ENCODE peak calls at places on chromosomes 7 and 10, in seven cellular contexts. One of them, this sample, is unnamed.

GRCh38 chr10:61325596-61325995 is 127.6 kb downstream of the TMEM26 start:
- DNase-seq in hepatocyte: no peak
- DNase-seq in GM23338: no peak
- DNase-seq in PC-3: no peak
- DNase-seq in MM.1S: no peak
- DNase-seq in HCT116: no peak
- DNase-seq in GM23248: no peak
- DNase-seq in this sample: no peak

GRCh38 chr7:16657656-16658279 is 11.8 kb downstream of the BZW2 start:
- DNase-seq in hepatocyte: peak
- DNase-seq in GM23338: peak
- DNase-seq in PC-3: peak
- DNase-seq in MM.1S: no peak
- DNase-seq in HCT116: no peak
- DNase-seq in GM23248: peak
- DNase-seq in this sample: peak

GRCh38 chr7:151188252-151188542 is 1.1 kb upstream of the ASB10 start:
- DNase-seq in hepatocyte: no peak
- DNase-seq in GM23338: no peak
- DNase-seq in PC-3: no peak
- DNase-seq in MM.1S: no peak
- DNase-seq in HCT116: no peak
- DNase-seq in GM23248: no peak
- DNase-seq in this sample: no peak

GRCh38 chr10:6173203-6173602 is 29.5 kb upstream of the PFKFB3 start:
- DNase-seq in hepatocyte: no peak
- DNase-seq in GM23338: peak
- DNase-seq in PC-3: no peak
- DNase-seq in MM.1S: no peak
- DNase-seq in HCT116: no peak
- DNase-seq in GM23248: no peak
- DNase-seq in this sample: peak

GRCh38 chr7:954330-955238 is at the start of gene ADAP1:
- DNase-seq in hepatocyte: peak
- DNase-seq in GM23338: peak
- DNase-seq in PC-3: peak
- DNase-seq in MM.1S: no peak
- DNase-seq in HCT116: no peak
- DNase-seq in GM23248: peak
- DNase-seq in this sample: peak

GRCh38 chr7:98423043-98423442 is 22.2 kb upstream of the BAIAP2L1 start:
- DNase-seq in hepatocyte: peak
- DNase-seq in GM23338: no peak
- DNase-seq in PC-3: peak
- DNase-seq in MM.1S: no peak
- DNase-seq in HCT116: peak
- DNase-seq in GM23248: peak
- DNase-seq in this sample: no peak

GRCh38 chr10:5873515-5873995 is 16.1 kb downstream of the ANKRD16 start:
- DNase-seq in hepatocyte: peak
- DNase-seq in GM23338: peak
- DNase-seq in PC-3: peak
- DNase-seq in MM.1S: peak
- DNase-seq in HCT116: peak
- DNase-seq in GM23248: peak
- DNase-seq in this sample: peak

GRCh38 chr10:61140765-61141392 is 196.9 kb upstream of the RHOBTB1 start:
- DNase-seq in hepatocyte: peak
- DNase-seq in GM23338: peak
- DNase-seq in PC-3: peak
- DNase-seq in MM.1S: peak
- DNase-seq in HCT116: peak
- DNase-seq in GM23248: peak
- DNase-seq in this sample: peak

GRCh38 chr10:52577047-52577446 is 195.5 kb downstream of the MBL2 start:
- DNase-seq in hepatocyte: no peak
- DNase-seq in GM23338: no peak
- DNase-seq in PC-3: no peak
- DNase-seq in MM.1S: no peak
- DNase-seq in HCT116: no peak
- DNase-seq in GM23248: no peak
- DNase-seq in this sample: no peak

GRCh38 chr7:141369422-141369821 is 181.8 kb upstream of the AGK start:
- DNase-seq in hepatocyte: peak
- DNase-seq in GM23338: no peak
- DNase-seq in PC-3: no peak
- DNase-seq in MM.1S: no peak
- DNase-seq in HCT116: no peak
- DNase-seq in GM23248: no peak
- DNase-seq in this sample: no peak

GRCh38 chr7:9181356-9181755 is 747.9 kb downstream of the NXPH1 start:
- DNase-seq in hepatocyte: no peak
- DNase-seq in GM23338: no peak
- DNase-seq in PC-3: no peak
- DNase-seq in MM.1S: no peak
- DNase-seq in HCT116: no peak
- DNase-seq in GM23248: no peak
- DNase-seq in this sample: no peak

GRCh38 chr10:61390841-61391240 is 62.3 kb downstream of the TMEM26 start:
- DNase-seq in hepatocyte: no peak
- DNase-seq in GM23338: no peak
- DNase-seq in PC-3: no peak
- DNase-seq in MM.1S: peak
- DNase-seq in HCT116: no peak
- DNase-seq in GM23248: no peak
- DNase-seq in this sample: no peak

GRCh38 chr7:47314728-47315601 is 266.9 kb downstream of the TNS3 start:
- DNase-seq in hepatocyte: no peak
- DNase-seq in GM23338: no peak
- DNase-seq in PC-3: no peak
- DNase-seq in MM.1S: no peak
- DNase-seq in HCT116: no peak
- DNase-seq in GM23248: peak
- DNase-seq in this sample: no peak

GRCh38 chr10:132542086-132542775 is 4.6 kb downstream of the INPP5A start:
- DNase-seq in hepatocyte: no peak
- DNase-seq in GM23338: no peak
- DNase-seq in PC-3: no peak
- DNase-seq in MM.1S: no peak
- DNase-seq in HCT116: no peak
- DNase-seq in GM23248: no peak
- DNase-seq in this sample: no peak

DNA sequence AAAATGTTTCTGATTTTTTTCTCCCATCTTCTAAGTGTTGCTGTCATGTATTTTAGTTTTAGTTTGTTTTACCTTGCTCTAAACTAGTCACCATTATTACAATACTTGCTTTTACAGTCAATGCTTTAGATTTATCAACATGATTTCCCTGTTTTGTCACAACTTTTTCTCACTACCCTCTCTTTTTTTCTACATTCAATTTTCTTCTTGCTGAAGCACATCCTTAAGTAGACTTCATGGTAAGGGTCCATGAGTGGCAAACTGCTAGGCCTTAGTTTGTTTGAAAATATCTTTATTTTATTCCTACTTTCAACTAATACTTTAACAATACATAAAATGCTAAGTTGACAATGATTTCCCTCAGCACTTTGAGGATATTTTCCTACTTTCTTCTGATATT is 173.5 kb downstream of the DNAJC1 start:
- DNase-seq in hepatocyte: no peak
- DNase-seq in GM23338: no peak
- DNase-seq in PC-3: no peak
- DNase-seq in MM.1S: no peak
- DNase-seq in HCT116: no peak
- DNase-seq in GM23248: no peak
- DNase-seq in this sample: no peak
- H3K4me3 ChIP-seq in hepatocyte: no peak
- H3K4me3 ChIP-seq in GM23338: no peak
- H3K4me3 ChIP-seq in PC-3: no peak
- H3K4me3 ChIP-seq in MM.1S: no peak
- H3K4me3 ChIP-seq in HCT116: no peak
- H3K4me3 ChIP-seq in GM23248: no peak
- H3K4me3 ChIP-seq in this sample: no peak

GRCh38 chr7:20786779-20787651 is at the start of gene SP8:
- DNase-seq in hepatocyte: peak
- DNase-seq in GM23338: peak
- DNase-seq in PC-3: no peak
- DNase-seq in MM.1S: no peak
- DNase-seq in HCT116: no peak
- DNase-seq in GM23248: peak
- DNase-seq in this sample: peak
- TF ChIP-seq EZH2 in hepatocyte: peak
- TF ChIP-seq EZH2 in GM23338: no peak
- TF ChIP-seq EZH2 in PC-3: no peak
- TF ChIP-seq EZH2 in MM.1S: no peak
- TF ChIP-seq EZH2 in HCT116: no peak
- TF ChIP-seq EZH2 in GM23248: peak
- TF ChIP-seq EZH2 in this sample: no peak

GRCh38 chr7:123974326-123974908 is 49.4 kb downstream of the SPAM1 start:
- DNase-seq in hepatocyte: no peak
- DNase-seq in GM23338: no peak
- DNase-seq in PC-3: no peak
- DNase-seq in MM.1S: peak
- DNase-seq in HCT116: no peak
- DNase-seq in GM23248: no peak
- DNase-seq in this sample: no peak
- TF ChIP-seq EZH2phosphoT487 in hepatocyte: no peak
- TF ChIP-seq EZH2phosphoT487 in GM23338: no peak
- TF ChIP-seq EZH2phosphoT487 in PC-3: no peak
- TF ChIP-seq EZH2phosphoT487 in MM.1S: peak
- TF ChIP-seq EZH2phosphoT487 in HCT116: no peak
- TF ChIP-seq EZH2phosphoT487 in GM23248: no peak
- TF ChIP-seq EZH2phosphoT487 in this sample: no peak

GRCh38 chr7:27148776-27149641 is 1.4 kb upstream of the HOXA6 start:
- DNase-seq in hepatocyte: no peak
- DNase-seq in GM23338: peak
- DNase-seq in PC-3: peak
- DNase-seq in MM.1S: no peak
- DNase-seq in HCT116: no peak
- DNase-seq in GM23248: peak
- DNase-seq in this sample: no peak

GRCh38 chr7:27150568-27151340 is 1.6 kb downstream of the HOXA3 start:
- DNase-seq in hepatocyte: peak
- DNase-seq in GM23338: peak
- DNase-seq in PC-3: peak
- DNase-seq in MM.1S: peak
- DNase-seq in HCT116: no peak
- DNase-seq in GM23248: peak
- DNase-seq in this sample: peak

GRCh38 chr7:27151341-27151944 is 940 bp downstream of the HOXA3 start:
- DNase-seq in hepatocyte: no peak
- DNase-seq in GM23338: peak
- DNase-seq in PC-3: peak
- DNase-seq in MM.1S: no peak
- DNase-seq in HCT116: no peak
- DNase-seq in GM23248: peak
- DNase-seq in this sample: no peak

GRCh38 chr7:27148031-27148775 is 629 bp upstream of the HOXA6 start:
- DNase-seq in hepatocyte: no peak
- DNase-seq in GM23338: peak
- DNase-seq in PC-3: peak
- DNase-seq in MM.1S: no peak
- DNase-seq in HCT116: no peak
- DNase-seq in GM23248: peak
- DNase-seq in this sample: no peak

GRCh38 chr7:27149817-27150567 is 2.4 kb downstream of the HOXA3 start:
- DNase-seq in hepatocyte: no peak
- DNase-seq in GM23338: no peak
- DNase-seq in PC-3: peak
- DNase-seq in MM.1S: no peak
- DNase-seq in HCT116: no peak
- DNase-seq in GM23248: no peak
- DNase-seq in this sample: no peak
- H3K4me3 ChIP-seq in hepatocyte: no peak
- H3K4me3 ChIP-seq in GM23338: peak
- H3K4me3 ChIP-seq in PC-3: peak
- H3K4me3 ChIP-seq in MM.1S: peak
- H3K4me3 ChIP-seq in HCT116: peak
- H3K4me3 ChIP-seq in GM23248: peak
- H3K4me3 ChIP-seq in this sample: peak

GRCh38 chr7:158475679-158476052 is 112.0 kb downstream of the PTPRN2 start:
- DNase-seq in hepatocyte: no peak
- DNase-seq in GM23338: no peak
- DNase-seq in PC-3: no peak
- DNase-seq in MM.1S: no peak
- DNase-seq in HCT116: no peak
- DNase-seq in GM23248: no peak
- DNase-seq in this sample: no peak
- TF ChIP-seq EZH2 in hepatocyte: no peak
- TF ChIP-seq EZH2 in GM23338: no peak
- TF ChIP-seq EZH2 in PC-3: no peak
- TF ChIP-seq EZH2 in MM.1S: no peak
- TF ChIP-seq EZH2 in HCT116: no peak
- TF ChIP-seq EZH2 in GM23248: no peak
- TF ChIP-seq EZH2 in this sample: no peak

DNA sequence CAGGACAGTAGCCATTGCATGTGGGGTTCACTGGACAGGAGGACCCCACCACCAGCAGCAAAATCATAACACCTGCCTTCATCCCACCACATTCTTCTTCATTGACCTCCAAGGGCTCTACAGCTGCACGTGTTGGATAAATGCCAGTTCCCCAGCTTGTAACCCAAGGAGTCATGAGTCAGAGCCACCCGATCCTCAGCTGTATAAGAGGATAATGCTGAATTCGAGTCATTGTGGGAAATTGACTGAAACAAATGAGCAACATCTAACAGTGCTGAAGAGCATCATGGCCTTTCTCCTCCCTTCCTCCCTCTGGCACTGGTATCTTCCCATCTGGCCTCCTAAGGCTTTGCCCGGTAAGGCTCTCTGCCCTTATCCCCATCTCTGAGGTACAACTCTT is 720.3 kb downstream of the GRID1 start:
- DNase-seq in hepatocyte: peak
- DNase-seq in GM23338: no peak
- DNase-seq in PC-3: peak
- DNase-seq in MM.1S: no peak
- DNase-seq in HCT116: no peak
- DNase-seq in GM23248: no peak
- DNase-seq in this sample: no peak
- TF ChIP-seq EZH2phosphoT487 in hepatocyte: no peak
- TF ChIP-seq EZH2phosphoT487 in GM23338: no peak
- TF ChIP-seq EZH2phosphoT487 in PC-3: no peak
- TF ChIP-seq EZH2phosphoT487 in MM.1S: no peak
- TF ChIP-seq EZH2phosphoT487 in HCT116: no peak
- TF ChIP-seq EZH2phosphoT487 in GM23248: no peak
- TF ChIP-seq EZH2phosphoT487 in this sample: no peak

DNA sequence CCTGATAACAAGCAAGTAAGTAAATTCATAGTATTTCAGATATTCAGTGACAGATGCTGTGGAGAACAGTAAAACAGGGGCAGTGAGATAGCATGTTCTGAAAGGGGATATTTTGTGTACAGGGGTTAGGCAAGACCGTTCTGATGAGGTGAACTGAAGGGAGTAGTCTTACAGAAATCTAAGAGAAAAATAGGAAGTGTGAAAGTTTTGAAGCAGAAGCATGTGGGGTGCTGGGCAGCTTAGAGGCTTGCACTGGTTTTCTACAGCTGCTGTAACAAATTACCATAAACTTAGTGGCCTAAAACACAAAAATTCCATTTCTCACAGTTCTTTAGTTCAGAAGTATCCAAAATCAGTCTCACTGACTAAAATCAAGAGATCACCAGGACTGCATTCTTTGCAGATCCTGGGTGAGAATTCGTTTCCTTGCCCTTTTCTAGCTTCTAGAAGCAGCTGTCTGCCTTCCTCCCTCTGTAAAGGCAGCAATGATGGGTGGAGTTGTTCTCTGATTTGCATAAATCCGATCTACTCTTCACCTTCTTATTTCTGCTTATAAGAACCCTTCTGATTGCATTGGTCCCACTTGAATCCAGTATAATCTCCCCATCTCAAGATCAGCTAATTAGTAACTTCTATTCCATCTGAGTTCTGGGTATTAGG is 7.5 kb upstream of the KLF14 start:
- DNase-seq in hepatocyte: no peak
- DNase-seq in GM23338: peak
- DNase-seq in PC-3: no peak
- DNase-seq in MM.1S: no peak
- DNase-seq in HCT116: no peak
- DNase-seq in GM23248: no peak
- DNase-seq in this sample: no peak
- H3K4me3 ChIP-seq in hepatocyte: no peak
- H3K4me3 ChIP-seq in GM23338: no peak
- H3K4me3 ChIP-seq in PC-3: no peak
- H3K4me3 ChIP-seq in MM.1S: no peak
- H3K4me3 ChIP-seq in HCT116: no peak
- H3K4me3 ChIP-seq in GM23248: no peak
- H3K4me3 ChIP-seq in this sample: no peak